ENCODE peak calls at places on chromosomes 5 and 9, in seven cellular contexts. R is transverse colon, F is endothelial cell of umbilical vein, Z is GM23338, E is prostate gland, G is HL-60, T is SK-N-MC. D is an unnamed sample.

GRCh38 chr9:121707477-121708424 is 56.3 kb downstream of the DAB2IP start:
- DNase-seq in R (no peak), F (no peak), Z (no peak), E (no peak), G (no peak), T (no peak), D (no peak)

GRCh38 chr9:14147738-14148137 is 166.2 kb downstream of the NFIB start:
- DNase-seq in R (no peak), F (no peak), Z (no peak), E (no peak), G (no peak), T (no peak), D (no peak)

GRCh38 chr5:1477341-1477740 is 32.1 kb upstream of the SLC6A3 start:
- DNase-seq in R (peak; percentile 46), F (no peak), Z (no peak), E (no peak), G (peak; percentile 90), T (no peak), D (peak; percentile 85)

GRCh38 chr5:81717815-81718214 is 33.1 kb downstream of the SSBP2 start:
- DNase-seq in R (no peak), F (peak; percentile 5), Z (no peak), E (no peak), G (no peak), T (no peak), D (no peak)

GRCh38 chr5:125281662-125282061 is 535.2 kb upstream of the ZNF608 start:
- DNase-seq in R (no peak), F (no peak), Z (no peak), E (no peak), G (no peak), T (no peak), D (no peak)

GRCh38 chr9:135708164-135708563 is 6.2 kb downstream of the KCNT1 start:
- DNase-seq in R (no peak), F (no peak), Z (no peak), E (no peak), G (no peak), T (no peak), D (no peak)

GRCh38 chr5:38420691-38421395 is 135.6 kb downstream of the LIFR start:
- DNase-seq in R (peak; percentile 36), F (peak; percentile 73), Z (peak; percentile 70), E (peak; percentile 43), G (peak; percentile 40), T (peak; percentile 69), D (peak; percentile 69)

GRCh38 chr9:78296208-78296892 is 575 bp upstream of the PSAT1 start:
- DNase-seq in R (peak; percentile 20), F (peak; percentile 47), Z (peak; percentile 82), E (peak; percentile 60), G (peak; percentile 21), T (no peak), D (peak; percentile 71)

GRCh38 chr5:89735108-89735507 is 674.4 kb downstream of the CETN3 start:
- DNase-seq in R (no peak), F (no peak), Z (no peak), E (no peak), G (no peak), T (peak; percentile 80), D (no peak)

DNA sequence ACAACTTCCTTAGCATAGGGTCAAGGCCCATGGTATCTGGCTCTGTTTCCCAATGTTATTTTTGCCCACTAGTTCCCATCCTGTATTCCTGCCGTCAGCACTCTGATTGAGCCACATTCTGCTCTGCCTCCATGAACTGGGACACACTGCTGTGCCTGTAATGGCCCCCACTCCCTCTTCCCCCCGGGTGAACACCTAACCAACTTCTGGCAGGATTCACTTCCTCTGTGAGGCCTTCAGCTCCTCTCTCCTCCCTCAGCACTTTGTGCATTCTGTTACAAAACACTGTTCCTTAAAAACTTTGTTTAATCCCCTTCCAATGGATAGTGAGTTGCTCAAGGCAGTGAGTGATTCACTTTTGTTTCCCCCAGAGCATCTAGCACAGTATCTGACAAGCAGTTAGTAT is 183.7 kb downstream of the EFNA5 start:
- DNase-seq in R (no peak), F (peak; percentile 62), Z (no peak), E (no peak), G (peak; percentile 37), T (no peak), D (no peak)
- H3K27ac ChIP-seq in R (no peak overlapping the region), F (no peak overlapping the region), Z (no peak overlapping the region), E (no peak overlapping the region), G (peak overlapping the region; percentile 66), T (no peak overlapping the region), D (no peak overlapping the region)

DNA sequence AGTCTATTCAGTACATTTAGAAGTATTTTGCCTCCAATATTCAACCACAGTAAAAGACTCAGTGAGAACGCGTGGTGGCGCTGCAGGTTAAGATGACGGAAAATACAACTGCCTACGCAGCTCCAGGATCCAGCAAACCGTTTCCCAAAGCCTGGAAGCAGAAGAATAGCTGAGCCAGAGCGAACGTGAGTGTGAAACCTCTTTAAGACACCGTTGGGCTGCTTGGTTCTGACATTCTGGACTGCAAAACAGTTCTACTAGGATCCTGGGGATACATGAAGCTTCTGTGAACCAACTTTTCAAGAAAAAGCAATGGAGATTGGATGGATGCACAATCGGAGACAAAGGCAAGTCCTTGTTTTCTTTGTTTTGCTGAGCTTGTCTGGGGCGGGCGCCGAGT is at the start of gene PCDHB16:
- DNase-seq in R (no peak), F (peak; percentile 16), Z (peak; percentile 89), E (no peak), G (no peak), T (peak; percentile 68), D (peak; percentile 74)
- TF ChIP-seq POLR2AphosphoS5 in R (no peak), F (no peak), Z (no peak), E (no peak), G (no peak), T (peak; percentile 44), D (no peak)

DNA sequence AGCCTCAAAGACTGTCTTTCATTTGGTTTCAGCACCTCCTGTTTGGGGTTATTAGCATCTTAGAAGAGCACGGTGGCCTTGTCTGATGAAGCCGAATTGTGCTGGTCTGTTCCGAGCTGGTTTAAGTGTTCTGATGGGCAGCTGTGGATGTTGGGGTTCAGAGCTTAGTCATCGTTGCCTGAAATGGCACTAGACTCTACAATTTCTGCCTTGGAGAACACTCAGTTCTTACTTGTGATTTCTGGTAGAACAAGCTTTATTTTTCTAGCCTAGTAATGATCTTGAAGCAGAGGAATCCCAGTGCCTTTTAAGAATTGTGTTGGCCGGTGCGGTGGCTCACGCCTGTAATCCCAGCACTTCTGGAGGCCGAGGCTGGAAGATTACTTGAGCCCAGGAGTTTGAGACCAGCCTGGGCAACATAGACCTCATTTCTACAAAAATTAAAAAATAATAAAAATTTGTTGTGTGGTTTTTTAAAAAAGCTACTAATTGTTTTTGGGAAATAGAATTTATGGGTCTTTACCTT is 7.8 kb downstream of the FBXW5 start:
- DNase-seq in R (no peak), F (no peak), Z (no peak), E (no peak), G (no peak), T (no peak), D (no peak)
- H3K27ac ChIP-seq in R (no peak overlapping the region), F (no peak overlapping the region), Z (no peak overlapping the region), E (no peak overlapping the region), G (no peak overlapping the region), T (peak overlapping the region; percentile 19), D (no peak overlapping the region)

GRCh38 chr5:179294891-179295777 is 50.1 kb downstream of the ADAMTS2 start:
- DNase-seq in R (no peak), F (no peak), Z (no peak), E (no peak), G (no peak), T (no peak), D (peak; percentile 83)

GRCh38 chr5:179297486-179298180 is 47.6 kb downstream of the ADAMTS2 start:
- DNase-seq in R (no peak), F (no peak), Z (no peak), E (no peak), G (no peak), T (no peak), D (peak; percentile 61)

GRCh38 chr5:179297026-179297425 is 48.2 kb downstream of the ADAMTS2 start:
- DNase-seq in R (no peak), F (no peak), Z (no peak), E (no peak), G (no peak), T (no peak), D (peak; percentile 46)

GRCh38 chr5:179295778-179296149 is 49.5 kb downstream of the ADAMTS2 start:
- DNase-seq in R (no peak), F (no peak), Z (no peak), E (no peak), G (no peak), T (no peak), D (no peak)

DNA sequence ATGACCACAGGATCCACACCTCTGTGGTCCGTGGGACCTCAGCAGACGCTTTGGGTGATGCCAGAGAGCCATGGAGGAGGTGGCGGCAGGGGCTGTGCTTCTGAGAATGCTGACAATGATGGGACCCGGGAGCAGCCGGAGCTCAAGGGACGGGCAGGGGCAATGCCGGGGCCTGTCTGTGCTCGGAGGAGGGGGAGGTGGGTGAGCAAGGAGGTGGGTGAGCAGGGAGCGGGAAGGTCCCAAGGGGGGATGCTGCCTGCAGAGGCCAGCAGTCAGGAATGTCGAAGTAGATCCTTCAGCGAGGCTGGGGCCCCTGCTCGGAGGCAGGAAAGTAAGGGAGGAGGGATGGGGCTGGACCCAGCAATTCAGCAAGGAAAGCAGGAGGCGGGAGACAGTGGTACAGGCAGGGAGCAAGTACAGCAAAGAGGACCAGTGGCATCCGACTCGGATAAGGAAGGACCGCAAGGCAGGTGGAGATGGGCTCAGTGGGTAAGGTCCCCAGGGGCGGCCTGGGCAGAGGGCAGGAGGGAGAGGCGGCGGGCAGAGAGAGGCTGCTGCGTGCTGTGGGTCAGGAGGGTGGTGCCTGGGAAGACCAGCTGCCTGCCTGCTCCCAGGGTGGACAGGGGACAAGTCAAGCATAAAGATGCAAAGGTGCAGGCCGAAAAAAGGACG is 49.0 kb downstream of the ADAMTS2 start:
- DNase-seq in R (no peak), F (no peak), Z (no peak), E (no peak), G (no peak), T (no peak), D (peak; percentile 56)
- TF ChIP-seq POLR2AphosphoS5 in R (no peak), F (no peak), Z (no peak), E (no peak), G (no peak), T (no peak), D (no peak)

DNA sequence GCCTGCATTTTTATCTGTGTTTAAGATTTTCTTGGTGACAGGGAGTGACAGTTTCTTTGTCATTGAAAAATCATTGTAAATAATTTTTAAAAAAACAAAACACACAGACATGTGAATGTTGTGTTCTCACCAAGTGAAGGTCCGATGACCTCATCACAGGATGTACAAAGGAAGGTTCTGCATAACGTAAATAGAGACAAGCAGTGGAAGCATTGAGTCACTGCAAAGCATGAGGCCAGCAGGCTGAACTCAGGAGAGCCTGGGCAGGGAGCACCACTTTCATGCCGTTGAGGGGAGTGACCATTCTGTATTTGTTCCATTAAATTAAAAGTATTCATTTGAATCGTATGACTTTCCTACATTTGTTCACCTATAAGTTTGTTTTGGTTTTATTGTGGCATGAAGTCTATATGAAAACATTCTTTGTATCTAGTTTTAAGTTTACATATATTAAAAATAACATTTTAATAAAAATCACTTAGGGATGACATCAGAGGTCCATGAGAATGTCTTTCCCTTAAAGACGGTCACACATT is 70.4 kb upstream of the TLE1 start:
- DNase-seq in R (no peak), F (peak; percentile 95), Z (no peak), E (no peak), G (no peak), T (no peak), D (no peak)
- H3K27ac ChIP-seq in R (no peak overlapping the region), F (peak overlapping the region; percentile 91), Z (no peak overlapping the region), E (no peak overlapping the region), G (no peak overlapping the region), T (no peak overlapping the region), D (no peak overlapping the region)

D was measured in sigmoid colon.